ENCODE peak calls at places on chromosomes 1 and 21, in seven cellular contexts. X is stimulated activated CD4-positive, alpha-beta T cell treated with anti-CD3 and anti-CD28 coated beads, Interleukin-2, amount 100 ng/mL, for 48 hours; U is astrocyte of the hippocampus; C is GOT3; T is prostate gland; K is C1 segment of cervical spinal cord; G is fibroblast of lung. D is an unnamed sample.

GRCh38 chr1:154193821-154194220 is 1.9 kb upstream of the TPM3 start:
- DNase-seq in X (no peak), U (no peak), C (peak; percentile 10), T (no peak), K (no peak), G (no peak), D (no peak)

GRCh38 chr1:27144349-27144748 is 10.6 kb downstream of the SLC9A1 start:
- DNase-seq in X (no peak), U (no peak), C (no peak), T (peak; percentile 69), K (no peak), G (no peak), D (no peak)

GRCh38 chr1:153390938-153391710 is at the start of gene S100A8:
- DNase-seq in X (no peak), U (no peak), C (no peak), T (peak; percentile 19), K (no peak), G (no peak), D (no peak)

GRCh38 chr1:230516890-230517289 is 90.8 kb upstream of the PGBD5 start:
- DNase-seq in X (no peak), U (no peak), C (no peak), T (no peak), K (no peak), G (no peak), D (no peak)

GRCh38 chr1:164921493-164921892 is 362.5 kb downstream of the PBX1 start:
- DNase-seq in X (no peak), U (no peak), C (no peak), T (no peak), K (no peak), G (no peak), D (no peak)

GRCh38 chr1:152018537-152018936 is 18.3 kb downstream of the S100A11 start:
- DNase-seq in X (no peak), U (peak; percentile 21), C (no peak), T (no peak), K (no peak), G (no peak), D (no peak)

GRCh38 chr1:215267495-215267894 is 185.0 kb downstream of the KCNK2 start:
- DNase-seq in X (no peak), U (no peak), C (no peak), T (no peak), K (no peak), G (peak; percentile 17), D (no peak)

GRCh38 chr21:34968414-34969333 is 80.4 kb downstream of the RUNX1 start:
- DNase-seq in X (no peak), U (no peak), C (no peak), T (no peak), K (no peak), G (peak; percentile 51), D (no peak)

GRCh38 chr1:230682274-230682673 is 31.6 kb downstream of the AGT start:
- DNase-seq in X (no peak), U (peak; percentile 39), C (no peak), T (peak; percentile 40), K (no peak), G (no peak), D (no peak)

GRCh38 chr1:197526736-197527371 is 248.4 kb downstream of the DENND1B start:
- DNase-seq in X (no peak), U (peak; percentile 18), C (no peak), T (no peak), K (no peak), G (peak; percentile 63), D (no peak)

GRCh38 chr1:211642870-211643269 is 32.6 kb downstream of the NEK2 start:
- DNase-seq in X (no peak), U (no peak), C (no peak), T (no peak), K (no peak), G (no peak), D (no peak)

GRCh38 chr21:35217504-35218060 is 168.5 kb upstream of the RUNX1 start:
- DNase-seq in X (no peak), U (peak; percentile 87), C (no peak), T (no peak), K (no peak), G (peak; percentile 82), D (no peak)

GRCh38 chr21:45465105-45465504 is 60.1 kb downstream of the COL18A1 start:
- DNase-seq in X (no peak), U (no peak), C (no peak), T (no peak), K (no peak), G (no peak), D (no peak)

GRCh38 chr1:93584238-93585003 is 97.2 kb downstream of the BCAR3 start:
- DNase-seq in X (no peak), U (no peak), C (no peak), T (peak; percentile 63), K (no peak), G (no peak), D (no peak)

GRCh38 chr1:92736395-92736794 is 48.5 kb downstream of the EVI5 start:
- DNase-seq in X (no peak), U (peak; percentile 15), C (no peak), T (no peak), K (no peak), G (peak; percentile 19), D (no peak)

GRCh38 chr1:53085405-53085804 is 23.4 kb downstream of the PODN start:
- DNase-seq in X (no peak), U (no peak), C (no peak), T (no peak), K (no peak), G (no peak), D (no peak)

GRCh38 chr21:32994305-32994704 is 31.4 kb upstream of the OLIG2 start:
- DNase-seq in X (no peak), U (peak; percentile 37), C (no peak), T (no peak), K (no peak), G (peak; percentile 39), D (no peak)

GRCh38 chr1:6672558-6672957 is 29.1 kb downstream of the DNAJC11 start:
- DNase-seq in X (no peak), U (no peak), C (no peak), T (no peak), K (no peak), G (no peak), D (no peak)

D was measured in central memory CD8-positive, alpha-beta T cell.